ENCODE peak calls at places on chromosomes 1 and 21, in four cellular contexts. One of them, this sample, is unnamed.

GRCh38 chr1:185400057-185400456 is 83.0 kb upstream of the IVNS1ABP start:
- DNase-seq in hepatocyte: no peak
- DNase-seq in body of pancreas: no peak
- DNase-seq in vagina: no peak
- DNase-seq in this sample: no peak

GRCh38 chr1:180898441-180899219 is 14.1 kb upstream of the KIAA1614 start:
- DNase-seq in body of pancreas: peak; percentile 43
- DNase-seq in hepatocyte: no peak
- DNase-seq in vagina: no peak
- DNase-seq in this sample: peak; percentile 42

GRCh38 chr1:19338323-19338762 is 26.2 kb downstream of the SLC66A1 start:
- DNase-seq in body of pancreas: peak; percentile 67
- DNase-seq in vagina: no peak
- DNase-seq in hepatocyte: peak; percentile 66
- DNase-seq in this sample: no peak

GRCh38 chr1:67404212-67404620 is 26.0 kb downstream of the SERBP1 start:
- DNase-seq in vagina: no peak
- DNase-seq in hepatocyte: no peak
- DNase-seq in body of pancreas: no peak
- DNase-seq in this sample: no peak

GRCh38 chr1:232950919-232951579 is 638 bp downstream of the NTPCR start:
- DNase-seq in vagina: no peak
- DNase-seq in hepatocyte: peak; percentile 45
- DNase-seq in body of pancreas: peak; percentile 14
- DNase-seq in this sample: no peak

GRCh38 chr21:29105218-29105617 is 25.2 kb upstream of the MAP3K7CL start:
- DNase-seq in hepatocyte: peak; percentile 65
- DNase-seq in vagina: no peak
- DNase-seq in body of pancreas: no peak
- DNase-seq in this sample: no peak

GRCh38 chr1:2125375-2126211 is 69.0 kb downstream of the FAAP20 start:
- DNase-seq in body of pancreas: no peak
- DNase-seq in vagina: no peak
- DNase-seq in hepatocyte: no peak
- DNase-seq in this sample: no peak

GRCh38 chr1:155126494-155127104 is 1.1 kb upstream of the EFNA1 start:
- DNase-seq in body of pancreas: peak; percentile 46
- DNase-seq in vagina: no peak
- DNase-seq in hepatocyte: peak; percentile 86
- DNase-seq in this sample: peak; percentile 23

GRCh38 chr1:212364985-212365384 is 49.7 kb downstream of the PACC1 start:
- DNase-seq in vagina: no peak
- DNase-seq in hepatocyte: no peak
- DNase-seq in body of pancreas: no peak
- DNase-seq in this sample: no peak

GRCh38 chr1:237851209-237851845 is 39.4 kb downstream of the ZP4 start:
- DNase-seq in hepatocyte: peak; percentile 77
- DNase-seq in vagina: no peak
- DNase-seq in body of pancreas: peak; percentile 70
- DNase-seq in this sample: no peak

GRCh38 chr1:21779613-21780521 is 3.1 kb downstream of the USP48 start:
- DNase-seq in hepatocyte: no peak
- DNase-seq in vagina: no peak
- DNase-seq in body of pancreas: no peak
- DNase-seq in this sample: no peak

GRCh38 chr1:156623946-156624813 is 5.0 kb downstream of the HAPLN2 start:
- DNase-seq in vagina: no peak
- DNase-seq in hepatocyte: peak; percentile 75
- DNase-seq in body of pancreas: peak; percentile 53
- DNase-seq in this sample: peak; percentile 47

GRCh38 chr1:52413410-52414104 is 9.2 kb downstream of the PRPF38A start:
- DNase-seq in vagina: no peak
- DNase-seq in body of pancreas: no peak
- DNase-seq in hepatocyte: no peak
- DNase-seq in this sample: no peak

GRCh38 chr1:165426745-165427144 is 18.2 kb downstream of the RXRG start:
- DNase-seq in body of pancreas: no peak
- DNase-seq in vagina: no peak
- DNase-seq in hepatocyte: peak; percentile 25
- DNase-seq in this sample: no peak

GRCh38 chr1:94514095-94514727 is 27.3 kb downstream of the F3 start:
- DNase-seq in body of pancreas: peak; percentile 56
- DNase-seq in hepatocyte: peak; percentile 45
- DNase-seq in vagina: no peak
- DNase-seq in this sample: no peak

GRCh38 chr1:1425753-1426495 is 4.8 kb upstream of the ANKRD65 start:
- DNase-seq in body of pancreas: no peak
- DNase-seq in vagina: no peak
- DNase-seq in hepatocyte: no peak
- DNase-seq in this sample: no peak

DNA sequence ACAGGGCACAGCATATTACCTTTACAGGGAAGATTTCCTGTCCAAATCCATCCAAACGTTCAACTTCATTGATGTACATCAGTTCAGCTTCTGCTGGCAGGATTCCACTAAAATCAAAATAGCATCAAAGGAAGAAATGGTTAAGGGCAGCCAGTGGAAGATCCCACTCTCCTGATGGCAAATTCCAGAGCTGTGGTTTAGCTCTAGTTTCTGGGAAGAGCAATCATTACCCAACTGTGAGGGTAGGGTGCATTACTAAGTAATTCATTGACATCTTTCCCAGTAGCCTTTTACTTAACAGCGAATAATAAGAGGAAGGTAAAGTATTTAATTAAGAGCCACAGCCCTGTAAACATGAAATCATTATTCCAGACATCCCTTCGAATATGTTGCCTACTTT is 120.7 kb downstream of the SMYD2 start:
- DNase-seq in vagina: no peak
- DNase-seq in hepatocyte: no peak
- DNase-seq in body of pancreas: no peak
- DNase-seq in this sample: no peak
- H3K4me1 ChIP-seq in vagina: peaks cover 15% of the 10 kb centered on the region
- H3K4me1 ChIP-seq in hepatocyte: no peaks in the 10 kb centered on the region
- H3K4me1 ChIP-seq in body of pancreas: no peaks in the 10 kb centered on the region
- H3K4me1 ChIP-seq in this sample: peaks cover 25% of the 10 kb centered on the region

GRCh38 chr1:167544447-167544846 is 9.1 kb downstream of the CREG1 start:
- DNase-seq in body of pancreas: no peak
- DNase-seq in hepatocyte: no peak
- DNase-seq in vagina: no peak
- DNase-seq in this sample: no peak
- H3K4me1 ChIP-seq in body of pancreas: peaks cover 14% of the 10 kb centered on the region
- H3K4me1 ChIP-seq in hepatocyte: peaks cover 6% of the 10 kb centered on the region
- H3K4me1 ChIP-seq in vagina: peaks cover 25% of the 10 kb centered on the region
- H3K4me1 ChIP-seq in this sample: no peaks in the 10 kb centered on the region

DNA sequence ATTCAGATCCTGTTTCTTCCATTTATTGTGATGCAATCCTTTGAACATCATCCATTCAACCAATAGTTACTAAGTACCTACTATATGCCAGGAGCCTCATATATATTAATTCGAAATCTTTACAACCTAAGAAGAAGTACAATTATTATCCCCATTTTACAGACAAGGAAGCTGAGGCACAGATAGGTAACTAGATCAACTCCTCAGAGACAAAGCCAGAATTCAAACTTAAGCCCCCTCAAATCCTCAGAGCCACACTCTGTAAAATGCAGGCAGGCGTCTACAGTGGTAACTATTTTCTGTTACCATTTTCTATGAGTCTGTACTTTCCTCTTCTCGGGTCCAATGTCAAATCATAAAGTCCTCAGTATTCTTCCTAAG is 107.9 kb downstream of the SLC45A1 start:
- DNase-seq in vagina: no peak
- DNase-seq in body of pancreas: no peak
- DNase-seq in hepatocyte: no peak
- DNase-seq in this sample: no peak
- H3K4me1 ChIP-seq in vagina: peaks cover 30% of the 10 kb centered on the region
- H3K4me1 ChIP-seq in body of pancreas: peaks cover 37% of the 10 kb centered on the region
- H3K4me1 ChIP-seq in hepatocyte: peaks cover 16% of the 10 kb centered on the region
- H3K4me1 ChIP-seq in this sample: peaks cover 85% of the 10 kb centered on the region

DNA sequence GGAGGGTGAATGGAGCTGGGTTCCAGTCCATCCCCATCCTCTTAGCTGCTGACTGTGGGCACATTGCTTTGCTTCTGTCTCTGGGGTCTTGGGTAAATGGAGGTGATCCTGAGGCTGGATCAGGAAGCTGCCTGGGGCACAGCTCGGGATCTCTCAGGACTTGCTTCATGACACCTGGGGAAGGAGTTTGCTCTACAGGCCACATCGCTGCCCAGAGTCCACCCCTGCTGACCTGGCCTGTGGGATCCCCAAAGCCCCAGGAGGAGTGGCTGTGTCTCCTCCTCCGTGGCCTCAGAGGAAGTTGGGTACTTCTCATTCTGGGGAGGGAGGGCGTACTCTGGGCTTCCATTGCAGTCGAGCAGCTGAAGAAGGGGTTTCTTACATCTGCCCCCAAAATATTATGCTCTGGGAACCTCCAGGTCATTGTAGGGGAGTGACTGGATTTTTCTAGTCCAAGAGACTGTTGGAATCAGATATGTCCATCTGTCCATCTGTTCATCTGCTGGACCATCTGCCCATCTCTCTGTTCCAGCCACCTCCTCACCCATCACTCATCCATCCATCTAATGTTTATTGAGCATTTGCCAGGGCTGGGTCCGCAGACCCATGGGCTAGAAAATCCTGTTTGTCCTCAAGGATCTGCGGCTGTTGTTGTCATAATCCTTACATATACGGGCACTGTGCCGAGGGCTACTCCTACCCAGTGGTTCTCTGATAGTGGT is 45.9 kb downstream of the ARHGEF10L start:
- DNase-seq in body of pancreas: no peak
- DNase-seq in vagina: no peak
- DNase-seq in hepatocyte: no peak
- DNase-seq in this sample: no peak
- H3K4me1 ChIP-seq in body of pancreas: peaks cover 86% of the 10 kb centered on the region
- H3K4me1 ChIP-seq in vagina: peaks cover 40% of the 10 kb centered on the region
- H3K4me1 ChIP-seq in hepatocyte: peaks cover 63% of the 10 kb centered on the region
- H3K4me1 ChIP-seq in this sample: peaks cover 18% of the 10 kb centered on the region

DNA sequence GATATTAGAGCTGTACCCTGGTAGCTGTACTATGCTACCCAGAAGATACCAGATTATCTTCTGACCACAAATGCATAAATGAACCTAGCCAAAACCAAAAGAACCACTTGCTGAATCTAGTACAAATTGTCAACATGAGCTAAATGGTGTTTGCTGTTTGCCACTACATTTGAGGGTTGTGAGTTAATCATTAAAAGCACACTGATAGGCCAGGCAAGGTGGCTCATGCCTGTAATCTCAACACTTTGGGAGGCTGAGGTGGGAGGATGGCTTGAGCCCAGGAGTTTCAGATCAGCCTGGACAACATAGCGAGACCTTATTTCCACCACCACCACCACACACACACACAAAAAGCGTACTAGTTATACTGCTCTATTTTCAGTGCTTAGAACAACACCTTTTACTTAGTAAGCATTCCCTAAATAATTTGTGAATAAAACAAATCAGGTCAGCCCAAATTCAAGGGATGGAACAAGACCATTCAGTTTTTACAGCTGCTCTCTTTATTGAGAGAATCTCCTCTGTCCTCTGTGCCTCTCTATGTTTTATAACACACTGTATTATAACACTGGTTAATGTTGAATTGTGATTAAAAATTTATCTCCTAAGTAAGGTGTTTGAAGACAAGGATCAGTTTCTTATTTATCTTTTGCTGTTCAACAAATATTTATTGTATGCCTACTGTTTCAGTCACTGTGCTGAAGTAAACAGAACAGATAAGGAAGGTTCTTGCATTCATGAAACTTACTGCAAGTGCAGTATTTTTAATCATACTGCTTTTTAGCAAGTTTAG is 44.0 kb downstream of the MAGI3 start:
- DNase-seq in hepatocyte: peak; percentile 22
- DNase-seq in body of pancreas: peak; percentile 53
- DNase-seq in vagina: no peak
- DNase-seq in this sample: no peak
- H3K4me1 ChIP-seq in hepatocyte: peaks cover 13% of the 10 kb centered on the region
- H3K4me1 ChIP-seq in body of pancreas: peaks cover 59% of the 10 kb centered on the region
- H3K4me1 ChIP-seq in vagina: peaks cover 25% of the 10 kb centered on the region
- H3K4me1 ChIP-seq in this sample: no peaks in the 10 kb centered on the region

DNA sequence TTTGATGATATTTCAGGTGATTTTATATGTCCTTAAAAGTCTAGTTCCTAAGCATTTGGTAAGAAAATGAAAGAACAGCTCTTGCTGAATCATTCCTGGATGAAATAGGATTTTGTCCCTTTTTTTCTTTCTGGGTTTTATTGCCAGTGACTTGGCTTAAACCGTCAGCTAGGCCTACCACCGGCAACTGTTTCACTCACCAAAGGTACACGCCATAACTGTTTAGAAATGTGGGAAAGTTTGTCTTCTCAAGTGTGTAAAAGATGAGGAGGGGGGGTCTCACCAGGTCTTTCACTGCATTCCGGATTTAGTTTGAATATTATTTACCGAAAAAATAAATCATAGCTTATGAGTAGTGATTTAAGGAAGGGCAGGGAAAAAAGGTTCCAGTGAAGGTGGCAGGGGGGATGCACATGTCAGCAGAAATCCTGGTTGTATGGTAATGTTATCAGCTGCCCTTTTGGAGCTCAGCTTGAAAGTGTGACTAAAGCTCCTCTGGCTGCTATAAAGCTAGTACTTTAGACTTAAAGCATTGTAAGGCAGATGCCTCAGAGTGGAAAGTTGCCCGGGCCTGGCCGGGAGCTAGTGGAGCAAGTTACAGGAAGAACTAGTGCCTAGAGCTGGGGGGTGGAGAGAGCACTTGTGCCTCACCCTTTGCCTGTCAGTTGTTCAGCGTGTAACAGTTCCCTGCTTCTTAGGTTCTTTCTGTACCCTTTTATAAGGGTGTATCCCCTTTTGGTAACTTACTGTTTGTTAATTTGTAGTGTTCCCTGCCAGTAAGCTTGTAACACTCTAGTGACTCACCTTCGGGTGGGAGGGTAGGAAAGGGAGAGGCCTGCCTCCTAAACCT is 3.1 kb downstream of the ATP1A1 start:
- DNase-seq in vagina: no peak
- DNase-seq in hepatocyte: peak; percentile 87
- DNase-seq in body of pancreas: peak; percentile 70
- DNase-seq in this sample: peak; percentile 66
- H3K4me1 ChIP-seq in vagina: peaks cover 74% of the 10 kb centered on the region
- H3K4me1 ChIP-seq in hepatocyte: peaks cover 58% of the 10 kb centered on the region
- H3K4me1 ChIP-seq in body of pancreas: peaks cover 82% of the 10 kb centered on the region
- H3K4me1 ChIP-seq in this sample: peaks cover 69% of the 10 kb centered on the region

GRCh38 chr1:23477359-23478144 is 6.4 kb downstream of the ASAP3 start:
- DNase-seq in vagina: no peak
- DNase-seq in hepatocyte: no peak
- DNase-seq in body of pancreas: no peak
- DNase-seq in this sample: no peak
- H3K4me1 ChIP-seq in vagina: peaks cover 61% of the 10 kb centered on the region
- H3K4me1 ChIP-seq in hepatocyte: peaks cover 23% of the 10 kb centered on the region
- H3K4me1 ChIP-seq in body of pancreas: peaks cover 58% of the 10 kb centered on the region
- H3K4me1 ChIP-seq in this sample: peaks cover 30% of the 10 kb centered on the region